ENCODE peak calls at places on chromosomes 13 and 19, in six cellular contexts. S is neural progenitor cell, G is IMR-90, Z is adrenal gland, X is OCI-LY7, R is left ventricle myocardium inferior. I is an unnamed sample. For H3K4me1, the result is how much of the 10 kb centered on the place peaks cover.

GRCh38 chr19:52638601-52639000 is 446 bp upstream of the ZNF83 start:
- DNase-seq in S (no peak), G (peak), Z (no peak), X (no peak), R (peak), I (no peak)

GRCh38 chr13:106640515-106640914 is 72.6 kb upstream of the ARGLU1 start:
- DNase-seq in S (no peak), G (no peak), Z (no peak), X (no peak), R (no peak), I (no peak)

GRCh38 chr19:13053761-13054604 is 48.7 kb downstream of the LYL1 start:
- DNase-seq in S (peak), G (peak), Z (peak), X (no peak), R (peak), I (peak)

GRCh38 chr19:53786744-53787143 is 37.4 kb downstream of the NLRP12 start:
- DNase-seq in S (no peak), G (no peak), Z (no peak), X (no peak), R (no peak), I (no peak)

GRCh38 chr13:33508060-33508459 is 222.5 kb upstream of the STARD13 start:
- DNase-seq in S (no peak), G (no peak), Z (no peak), X (no peak), R (no peak), I (no peak)

GRCh38 chr13:97259787-97260641 is 37.9 kb downstream of the MBNL2 start:
- DNase-seq in S (no peak), G (peak), Z (peak), X (no peak), R (no peak), I (no peak)

GRCh38 chr13:65095118-65095517 is 2135.0 kb downstream of the PCDH9 start:
- DNase-seq in S (no peak), G (no peak), Z (no peak), X (no peak), R (no peak), I (no peak)

GRCh38 chr19:14985133-14985532 is 5.5 kb upstream of the SLC1A6 start:
- DNase-seq in S (no peak), G (no peak), Z (no peak), X (no peak), R (no peak), I (no peak)

GRCh38 chr19:18221815-18222725 is 4.2 kb downstream of the PDE4C start:
- DNase-seq in S (no peak), G (no peak), Z (no peak), X (no peak), R (no peak), I (no peak)

GRCh38 chr19:33997690-33998089 is 174.6 kb upstream of the LSM14A start:
- DNase-seq in S (no peak), G (no peak), Z (no peak), X (no peak), R (no peak), I (no peak)

GRCh38 chr19:18951721-18952281 is 10.8 kb upstream of the HOMER3 start:
- DNase-seq in S (no peak), G (no peak), Z (no peak), X (no peak), R (no peak), I (no peak)

GRCh38 chr19:48627211-48627864 is 8.0 kb downstream of the SPHK2 start:
- DNase-seq in S (no peak), G (no peak), Z (no peak), X (no peak), R (no peak), I (no peak)

GRCh38 chr19:35963514-35963913 is 27.3 kb downstream of the LRFN3 start:
- DNase-seq in S (peak), G (peak), Z (peak), X (no peak), R (no peak), I (no peak)

GRCh38 chr19:4140237-4140711 is 13.2 kb upstream of the CREB3L3 start:
- DNase-seq in S (peak), G (peak), Z (peak), X (peak), R (no peak), I (no peak)

GRCh38 chr13:25977216-25977615 is 74.6 kb downstream of the SHISA2 start:
- DNase-seq in S (peak), G (no peak), Z (no peak), X (no peak), R (no peak), I (no peak)

GRCh38 chr19:4866595-4867424 is 657 bp downstream of the PLIN3 start:
- DNase-seq in S (peak), G (peak), Z (peak), X (peak), R (peak), I (peak)

GRCh38 chr19:7450243-7451223 is 38.3 kb downstream of the PEX11G start:
- DNase-seq in S (peak), G (peak), Z (no peak), X (peak), R (no peak), I (no peak)

GRCh38 chr13:22169473-22169872 is 498.6 kb downstream of the FGF9 start:
- DNase-seq in S (no peak), G (no peak), Z (no peak), X (no peak), R (no peak), I (no peak)

GRCh38 chr13:93956416-93956815 is 523.1 kb downstream of the DCT start:
- DNase-seq in S (no peak), G (no peak), Z (no peak), X (no peak), R (no peak), I (no peak)

GRCh38 chr19:34589730-34590129 is 87.2 kb downstream of the SCGB2B2 start:
- DNase-seq in S (no peak), G (no peak), Z (no peak), X (no peak), R (no peak), I (no peak)

GRCh38 chr13:23715092-23715761 is 145.0 kb downstream of the TNFRSF19 start:
- DNase-seq in S (no peak), G (no peak), Z (no peak), X (no peak), R (no peak), I (no peak)

GRCh38 chr19:47699360-47699917 is 13.8 kb upstream of the EHD2 start:
- DNase-seq in S (peak), G (peak), Z (peak), X (peak), R (no peak), I (peak)

GRCh38 chr19:39157997-39158389 is 32.4 kb downstream of the PAK4 start:
- DNase-seq in S (no peak), G (no peak), Z (no peak), X (no peak), R (no peak), I (no peak)

GRCh38 chr19:42422576-42423461 is 4.4 kb downstream of the LIPE start:
- DNase-seq in S (no peak), G (no peak), Z (peak), X (peak), R (no peak), I (no peak)

GRCh38 chr13:56988543-56988942 is 152.2 kb upstream of the PRR20A start:
- DNase-seq in S (no peak), G (no peak), Z (no peak), X (no peak), R (no peak), I (no peak)

GRCh38 chr19:48469056-48469881 is at the start of gene CYTH2:
- DNase-seq in S (peak), G (peak), Z (peak), X (peak), R (peak), I (peak)

GRCh38 chr19:36488816-36489138 is 584 bp downstream of the ZNF566 start:
- DNase-seq in S (peak), G (no peak), Z (no peak), X (peak), R (no peak), I (no peak)

GRCh38 chr13:80841346-80841882 is 500.5 kb upstream of the SPRY2 start:
- DNase-seq in S (no peak), G (no peak), Z (no peak), X (no peak), R (no peak), I (no peak)

GRCh38 chr13:112457081-112457480 is 80.9 kb downstream of the SPACA7 start:
- DNase-seq in S (no peak), G (no peak), Z (no peak), X (no peak), R (no peak), I (peak)

DNA sequence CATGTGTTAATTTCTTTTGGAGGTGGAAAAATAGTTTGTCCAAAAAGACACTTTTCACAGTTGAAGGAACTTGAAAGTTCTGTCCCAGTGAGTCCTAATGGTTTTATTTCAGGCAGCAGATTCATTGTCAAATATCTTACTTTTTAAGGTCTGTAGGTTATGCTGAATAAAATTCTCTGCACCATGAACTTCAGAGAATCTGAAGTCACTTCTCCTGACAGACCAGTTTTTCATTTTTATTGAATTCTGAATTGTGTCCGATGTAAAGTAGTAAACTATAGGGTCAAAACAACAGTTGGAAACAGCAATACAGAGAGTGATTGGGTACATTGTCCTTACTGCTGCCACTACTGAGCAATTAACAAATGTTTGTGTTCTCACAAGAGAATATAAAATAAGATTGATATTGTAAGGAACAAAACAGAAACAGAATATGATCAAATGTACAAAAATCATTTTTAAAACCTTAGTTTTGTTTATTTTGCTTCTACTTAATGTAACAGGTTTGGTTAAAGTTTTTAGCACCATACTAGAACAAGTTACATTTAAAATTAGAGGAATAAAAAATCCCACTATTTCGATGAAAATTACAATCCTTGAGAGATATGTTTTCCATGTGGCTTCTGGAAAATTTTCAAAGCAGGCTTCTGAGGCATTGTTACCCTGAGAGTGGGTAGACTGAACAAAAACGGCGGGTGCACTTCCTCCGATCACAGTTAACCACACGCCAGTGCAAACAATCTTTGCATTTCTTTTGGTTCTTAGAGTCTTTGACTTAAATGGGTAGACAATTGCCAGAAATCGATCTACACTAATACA is 1.4 kb downstream of the LPAR6 start:
- DNase-seq in S (peak), G (peak), Z (no peak), X (no peak), R (no peak), I (no peak)
- H3K4me3 ChIP-seq in S (peak), G (peak), Z (no peak), X (no peak), R (peak), I (peak)

GRCh38 chr19:1455336-1456120 is 5.6 kb downstream of the APC2 start:
- DNase-seq in S (peak), G (peak), Z (peak), X (peak), R (no peak), I (peak)
- H3K27ac ChIP-seq in S (no peak), G (no peak), Z (no peak), X (peak), R (no peak), I (no peak)

DNA sequence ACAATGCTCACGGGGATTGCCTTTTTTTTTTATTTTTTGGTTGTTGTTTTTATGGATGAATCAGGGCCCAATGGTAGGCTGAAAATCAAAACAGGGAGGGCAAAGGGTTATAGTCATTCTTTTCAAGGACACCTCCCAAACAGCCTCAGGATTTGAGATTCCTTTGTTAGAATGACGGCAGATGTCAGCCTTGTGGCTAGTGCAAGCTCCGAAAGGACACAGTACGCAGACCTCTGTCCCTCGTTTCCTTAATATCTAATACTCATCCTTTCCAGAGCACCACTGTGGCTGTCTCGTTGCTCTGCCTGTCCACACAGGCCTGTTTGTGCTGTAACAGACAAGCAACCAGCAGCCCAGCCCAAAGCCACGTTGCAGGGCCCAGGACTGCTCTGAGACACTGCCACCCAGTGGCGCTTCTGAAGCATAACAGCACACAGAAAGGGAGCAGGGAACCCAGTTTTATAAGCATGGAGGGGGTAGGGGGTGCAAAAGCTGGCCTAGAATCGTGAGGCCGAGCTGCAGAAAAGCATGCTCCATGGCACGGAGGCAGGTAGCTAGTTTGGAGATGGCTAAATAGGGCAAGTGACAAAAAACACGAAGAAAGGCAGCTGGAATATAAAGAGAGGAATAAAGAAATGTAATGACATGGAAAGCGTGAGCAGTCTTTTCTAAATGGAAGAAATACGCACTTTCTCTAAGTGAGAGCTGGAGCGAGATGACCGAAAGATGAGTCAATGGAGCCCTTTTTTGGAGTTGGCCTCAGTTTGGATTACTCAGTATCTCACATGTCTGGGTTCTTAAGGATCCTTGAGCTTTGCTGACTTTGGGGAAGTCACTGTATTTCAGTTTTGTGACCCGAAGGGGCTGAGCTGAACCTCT is 40.7 kb upstream of the MEDAG start:
- DNase-seq in S (peak), G (peak), Z (peak), X (peak), R (peak), I (peak)
- H3K4me1 ChIP-seq in S (under half), G (under half), Z (under half), X (under half), R (under half), I (under half)

GRCh38 chr19:50202962-50203280 is 501 bp upstream of the MYH14 start:
- DNase-seq in S (no peak), G (no peak), Z (no peak), X (no peak), R (no peak), I (no peak)

GRCh38 chr19:50204081-50204428 is 633 bp downstream of the MYH14 start:
- DNase-seq in S (no peak), G (no peak), Z (no peak), X (no peak), R (no peak), I (no peak)

GRCh38 chr19:50204811-50205675 is 1.6 kb downstream of the MYH14 start:
- DNase-seq in S (peak), G (no peak), Z (peak), X (no peak), R (peak), I (peak)

GRCh38 chr19:50202399-50202798 is 1.0 kb upstream of the MYH14 start:
- DNase-seq in S (no peak), G (no peak), Z (no peak), X (no peak), R (no peak), I (no peak)

DNA sequence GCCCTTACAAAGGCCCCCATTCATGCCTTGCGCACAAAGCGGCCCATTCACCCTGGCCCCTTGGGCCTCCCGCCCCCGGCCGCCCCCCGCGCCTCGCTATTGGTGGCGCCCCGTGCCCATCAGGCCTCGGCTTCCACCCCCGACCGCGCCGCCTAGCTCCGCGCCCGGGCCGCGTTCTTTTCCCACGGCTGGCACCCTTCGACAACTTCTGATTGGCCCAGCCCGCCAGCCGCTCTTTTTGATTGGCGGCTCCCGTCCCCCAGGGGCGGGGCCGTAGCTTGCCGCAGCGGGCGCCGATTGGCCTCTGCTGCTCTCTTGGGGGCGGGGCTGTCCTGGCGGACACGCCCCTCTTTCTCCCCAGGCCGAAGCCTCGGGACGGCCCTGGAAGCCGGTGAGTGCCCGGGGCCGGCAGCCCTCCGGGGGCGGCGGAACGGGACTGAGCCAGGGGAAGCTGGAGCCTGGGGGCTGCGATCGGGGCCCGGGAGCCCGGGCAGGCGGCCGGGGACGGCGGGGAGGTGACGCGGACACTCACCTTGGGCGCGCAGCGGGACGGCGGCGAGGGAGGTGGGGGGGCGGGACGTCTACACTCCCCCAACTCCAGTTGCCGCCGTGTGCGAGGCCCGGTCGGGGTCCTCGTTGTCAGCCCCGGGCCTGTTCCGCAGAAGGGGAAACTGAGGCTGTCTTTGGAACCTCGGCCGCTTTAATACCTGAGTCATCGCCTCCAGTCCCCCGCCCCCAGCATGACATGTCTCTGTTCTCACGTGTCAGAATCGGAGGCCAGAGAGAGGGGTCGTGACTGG is at the start of gene MYH14:
- DNase-seq in S (peak), G (no peak), Z (peak), X (no peak), R (peak), I (peak)
- H3K4me3 ChIP-seq in S (peak), G (no peak), Z (no peak), X (no peak), R (peak), I (peak)

DNA sequence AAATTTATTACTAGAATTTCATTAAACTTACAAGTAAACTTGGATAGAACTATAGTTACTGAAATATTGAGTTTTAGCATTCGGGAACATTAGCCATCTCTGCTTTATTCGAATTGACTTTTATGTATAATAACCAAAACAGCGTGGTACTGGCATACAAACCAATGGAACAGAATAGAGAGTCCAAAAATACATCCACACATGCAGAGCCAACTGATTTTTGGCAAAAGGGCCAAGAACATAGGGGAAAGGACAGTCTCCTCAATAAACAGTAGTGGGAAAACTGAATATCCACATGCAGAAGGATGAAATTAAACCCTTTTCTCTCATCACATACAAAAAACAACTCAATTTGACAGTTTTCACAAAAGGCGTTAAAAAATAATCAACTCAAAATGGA is 84.3 kb downstream of the EPSTI1 start:
- DNase-seq in S (no peak), G (no peak), Z (no peak), X (no peak), R (no peak), I (no peak)
- H3K27ac ChIP-seq in S (no peak), G (no peak), Z (no peak), X (no peak), R (no peak), I (no peak)